ENCODE peak calls at places on chromosomes 12 and 14, in four cellular contexts. B is T-cell; K is foreskin fibroblast; V is activated CD4-positive, alpha-beta T cell treated with anti-CD3 and anti-CD28 coated beads, Interleukin-2, amount 50 U/mL, for 1 hour. I is an unnamed sample.

GRCh38 chr14:100382106-100382455 is 58.9 kb downstream of the SLC25A47 start:
- DNase-seq in V (no peak), K (no peak), B (no peak), I (no peak)

GRCh38 chr12:100184549-100184948 is 16.1 kb upstream of the ACTR6 start:
- DNase-seq in K (no peak), B (no peak), V (no peak), I (no peak)

GRCh38 chr14:67533754-67534085 is 630 bp downstream of the PLEKHH1 start:
- DNase-seq in K (no peak), B (no peak), V (no peak), I (no peak)

GRCh38 chr12:53289891-53290290 is 5.5 kb upstream of the PFDN5 start:
- DNase-seq in K (peak; percentile 71), B (no peak), V (no peak), I (no peak)

GRCh38 chr12:91381309-91381804 is 198.7 kb upstream of the DCN start:
- DNase-seq in K (peak; percentile 84), V (no peak), B (no peak), I (no peak)

GRCh38 chr14:31930493-31931225 is 146.4 kb upstream of the ARHGAP5 start:
- DNase-seq in V (no peak), B (no peak), K (peak; percentile 67), I (no peak)

GRCh38 chr12:14989790-14990189 is 16.9 kb downstream of the PDE6H start:
- DNase-seq in B (no peak), V (no peak), K (no peak), I (no peak)

GRCh38 chr12:34390171-34390841 is 368.0 kb downstream of the ALG10 start:
- DNase-seq in V (no peak), B (no peak), K (no peak), I (no peak)

GRCh38 chr12:31597066-31597465 is 6.1 kb upstream of the DENND5B start:
- DNase-seq in B (no peak), K (no peak), V (no peak), I (no peak)

GRCh38 chr14:39396448-39396847 is 35.8 kb downstream of the FBXO33 start:
- DNase-seq in K (peak; percentile 45), V (no peak), B (no peak), I (no peak)

GRCh38 chr12:29223936-29224921 is 75.2 kb downstream of the FAR2 start:
- DNase-seq in B (no peak), K (peak; percentile 34), V (no peak), I (no peak)

GRCh38 chr12:54146506-54147145 is 42.2 kb downstream of the SMUG1 start:
- DNase-seq in K (no peak), B (no peak), V (no peak), I (no peak)

GRCh38 chr12:122137681-122138080 is 36.3 kb downstream of the IL31 start:
- DNase-seq in V (no peak), B (no peak), K (no peak), I (no peak)

GRCh38 chr14:93953263-93953662 is 23.1 kb downstream of the ASB2 start:
- DNase-seq in K (no peak), B (no peak), V (no peak), I (no peak)

GRCh38 chr12:130608132-130608531 is 108.0 kb downstream of the RIMBP2 start:
- DNase-seq in B (no peak), K (no peak), V (no peak), I (no peak)

GRCh38 chr12:45216983-45217485 is 1.1 kb downstream of the ANO6 start:
- DNase-seq in K (peak; percentile 27), B (no peak), V (no peak), I (no peak)

GRCh38 chr12:9721394-9722092 is 11.4 kb downstream of the CLECL1 start:
- DNase-seq in B (no peak), K (peak; percentile 53), V (no peak), I (no peak)

GRCh38 chr14:101903111-101903561 is 61.2 kb upstream of the DYNC1H1 start:
- DNase-seq in B (no peak), V (no peak), K (no peak), I (no peak)

GRCh38 chr12:107429006-107429698 is 256.4 kb upstream of the PWP1 start:
- DNase-seq in K (no peak), B (no peak), V (no peak), I (no peak)

GRCh38 chr14:83044001-83044400 is 1510.3 kb upstream of the SEL1L start:
- DNase-seq in V (no peak), K (no peak), B (no peak), I (no peak)

GRCh38 chr12:45388545-45388944 is 172.7 kb downstream of the ANO6 start:
- DNase-seq in V (no peak), B (no peak), K (peak; percentile 74), I (no peak)

GRCh38 chr14:54566410-54567223 is at the start of gene SAMD4A:
- DNase-seq in K (peak; percentile 94), B (peak; percentile 52), V (peak; percentile 60), I (peak; percentile 51)

GRCh38 chr12:46268349-46268616 is 560 bp downstream of the SLC38A1 start:
- DNase-seq in K (no peak), B (no peak), V (peak; percentile 31), I (peak; percentile 28)

GRCh38 chr12:66624806-66625205 is 54.1 kb downstream of the GRIP1 start:
- DNase-seq in V (no peak), K (no peak), B (no peak), I (no peak)

GRCh38 chr12:88957358-88957757 is 377.1 kb upstream of the KITLG start:
- DNase-seq in B (no peak), V (no peak), K (peak; percentile 27), I (no peak)

GRCh38 chr14:53247596-53248370 is 94.7 kb upstream of the DDHD1 start:
- DNase-seq in V (no peak), B (no peak), K (no peak), I (no peak)

GRCh38 chr14:59313063-59314018 is 124.9 kb downstream of the DAAM1 start:
- DNase-seq in B (no peak), V (no peak), K (no peak), I (no peak)

GRCh38 chr14:31090872-31091764 is 64.9 kb upstream of the STRN3 start:
- DNase-seq in B (no peak), K (peak; percentile 95), V (no peak), I (no peak)

GRCh38 chr12:46187023-46187422 is 81.8 kb downstream of the SLC38A1 start:
- DNase-seq in K (peak; percentile 87), B (no peak), V (no peak), I (no peak)

GRCh38 chr14:94028450-94028826 is 2.3 kb downstream of the OTUB2 start:
- DNase-seq in B (no peak), K (no peak), V (no peak), I (no peak)

GRCh38 chr14:92785601-92786426 is 8.3 kb upstream of the GOLGA5 start:
- DNase-seq in B (no peak), V (no peak), K (peak; percentile 85), I (no peak)

GRCh38 chr12:118120579-118121363 is 15.2 kb upstream of the PEBP1 start:
- DNase-seq in K (peak; percentile 83), B (peak; percentile 48), V (peak; percentile 63), I (peak; percentile 62)

GRCh38 chr12:22672951-22673350 is 48.0 kb downstream of the ETNK1 start:
- DNase-seq in K (peak; percentile 56), B (no peak), V (no peak), I (no peak)

GRCh38 chr12:117038919-117039318 is 60.3 kb downstream of the TESC start:
- DNase-seq in V (no peak), K (no peak), B (no peak), I (no peak)

GRCh38 chr14:44960146-44960545 is 1.6 kb downstream of the KLHL28 start:
- DNase-seq in V (no peak), B (no peak), K (peak; percentile 7), I (no peak)

GRCh38 chr12:49037947-49038237 is 19.3 kb upstream of the PRKAG1 start:
- DNase-seq in K (no peak), V (no peak), B (no peak), I (no peak)

GRCh38 chr14:20429801-20430669 is 5.9 kb downstream of the KLHL33 start:
- DNase-seq in V (no peak), K (no peak), B (no peak), I (no peak)

GRCh38 chr14:61620130-61620946 is 75.0 kb upstream of the HIF1A start:
- DNase-seq in V (no peak), B (no peak), K (peak; percentile 94), I (no peak)

GRCh38 chr12:53076461-53076860 is 2.7 kb downstream of the SPRYD3 start:
- DNase-seq in V (no peak), K (no peak), B (no peak), I (no peak)

GRCh38 chr12:71755146-71755892 is 656 bp downstream of the RAB21 start:
- DNase-seq in B (peak; percentile 60), K (peak; percentile 67), V (peak; percentile 52), I (peak; percentile 55)

I was measured in T-helper 9 cell.